ENCODE peak calls at places on chromosomes 16 and 17, in six cellular contexts. K is tibial nerve; P is EH; R is activated CD4-positive, alpha-beta T cell treated with anti-CD3 and anti-CD28 coated beads, Interleukin-2, amount 50 U/mL, for 48 hours; Z is colonic mucosa; V is BE2C. J is an unnamed sample.
A peak's percentile ranks its signal among the peaks of the same experiment; 100 is the strongest.

GRCh38 chr16:11977206-11978041 is 890 bp downstream of the SNX29 start:
- DNase-seq in K (peak; percentile 19), P (peak; percentile 93), R (no peak), Z (no peak), V (no peak), J (peak; percentile 82)

GRCh38 chr17:50758989-50759544 is 8.3 kb downstream of the ANKRD40CL start:
- DNase-seq in K (no peak), P (no peak), R (no peak), Z (no peak), V (no peak), J (no peak)

GRCh38 chr17:74704536-74704935 is 8.2 kb downstream of the CD300LF start:
- DNase-seq in K (no peak), P (no peak), R (no peak), Z (no peak), V (no peak), J (no peak)

GRCh38 chr16:7236824-7237410 is 95.7 kb upstream of the RBFOX1 start:
- DNase-seq in K (no peak), P (no peak), R (no peak), Z (no peak), V (no peak), J (no peak)

GRCh38 chr17:43183921-43184320 is 12.9 kb downstream of the NBR1 start:
- DNase-seq in K (no peak), P (no peak), R (no peak), Z (no peak), V (no peak), J (no peak)

GRCh38 chr16:56792960-56793359 is 63.0 kb downstream of the NUP93 start:
- DNase-seq in K (no peak), P (no peak), R (no peak), Z (no peak), V (no peak), J (no peak)

GRCh38 chr17:43604549-43604948 is 57.2 kb downstream of the MEOX1 start:
- DNase-seq in K (no peak), P (no peak), R (no peak), Z (no peak), V (no peak), J (no peak)

GRCh38 chr16:11669380-11670146 is 1.3 kb downstream of the SNN start:
- DNase-seq in K (peak; percentile 43), P (peak; percentile 33), R (no peak), Z (no peak), V (no peak), J (peak; percentile 16)

GRCh38 chr17:61393904-61394629 is 5.6 kb upstream of the TBX2 start:
- DNase-seq in K (no peak), P (peak; percentile 43), R (no peak), Z (no peak), V (peak; percentile 85), J (peak; percentile 81)

GRCh38 chr16:70399326-70399725 is 39.6 kb downstream of the ST3GAL2 start:
- DNase-seq in K (no peak), P (no peak), R (no peak), Z (no peak), V (peak; percentile 57), J (no peak)

GRCh38 chr17:81710514-81711308 is 1.4 kb upstream of the SLC25A10 start:
- DNase-seq in K (no peak), P (peak; percentile 38), R (peak; percentile 34), Z (peak; percentile 51), V (no peak), J (no peak)

GRCh38 chr17:80498242-80498919 is 22.0 kb upstream of the NPTX1 start:
- DNase-seq in K (no peak), P (peak; percentile 63), R (no peak), Z (peak; percentile 21), V (no peak), J (peak; percentile 47)

GRCh38 chr16:2999929-3000328 is 12.8 kb upstream of the CLDN9 start:
- DNase-seq in K (no peak), P (no peak), R (no peak), Z (no peak), V (no peak), J (no peak)

GRCh38 chr17:74196541-74197310 is 6.8 kb upstream of the RPL38 start:
- DNase-seq in K (no peak), P (no peak), R (no peak), Z (no peak), V (no peak), J (no peak)

GRCh38 chr17:65314212-65314611 is 177.0 kb downstream of the RGS9 start:
- DNase-seq in K (no peak), P (no peak), R (peak; percentile 12), Z (no peak), V (no peak), J (no peak)

GRCh38 chr17:10987786-10988185 is 149.9 kb upstream of the PIRT start:
- DNase-seq in K (no peak), P (no peak), R (no peak), Z (no peak), V (no peak), J (no peak)

GRCh38 chr16:48963306-48963705 is 318.3 kb downstream of the CBLN1 start:
- DNase-seq in K (no peak), P (peak; percentile 91), R (no peak), Z (no peak), V (no peak), J (peak; percentile 53)

GRCh38 chr16:84413605-84414004 is 45.3 kb downstream of the ATP2C2 start:
- DNase-seq in K (no peak), P (no peak), R (no peak), Z (no peak), V (no peak), J (no peak)

GRCh38 chr16:73013974-73014373 is 34.0 kb downstream of the ZFHX3 start:
- DNase-seq in K (no peak), P (no peak), R (no peak), Z (no peak), V (no peak), J (no peak)

GRCh38 chr16:2787406-2787805 is at the start of gene PRSS33:
- DNase-seq in K (no peak), P (no peak), R (no peak), Z (no peak), V (no peak), J (no peak)

GRCh38 chr17:49779730-49780220 is 8.7 kb upstream of the KAT7 start:
- DNase-seq in K (peak; percentile 75), P (peak; percentile 89), R (peak; percentile 25), Z (peak; percentile 29), V (peak; percentile 42), J (peak; percentile 84)

GRCh38 chr17:42708588-42708987 is 26.3 kb downstream of the CNTNAP1 start:
- DNase-seq in K (no peak), P (no peak), R (no peak), Z (no peak), V (no peak), J (no peak)

GRCh38 chr17:44909681-44910144 is 5.6 kb downstream of the GFAP start:
- DNase-seq in K (no peak), P (peak; percentile 95), R (no peak), Z (no peak), V (no peak), J (peak; percentile 71)